ENCODE peak calls at places on chromosomes 7 and 10, in four cellular contexts. N, M, C and R are unnamed samples.
A peak's percentile ranks its signal among the peaks of the same experiment; 100 is the strongest.

GRCh38 chr10:113704637-113705343 is 25.1 kb downstream of the CASP7 start:
- DNase-seq in N (no peak), M (no peak), C (no peak), R (no peak)

GRCh38 chr10:30094601-30095000 is 35.2 kb upstream of the JCAD start:
- DNase-seq in N (no peak), M (no peak), C (no peak), R (no peak)

GRCh38 chr10:47104786-47105385 is 193.7 kb downstream of the PTPN20 start:
- DNase-seq in N (no peak), M (no peak), C (no peak), R (no peak)

GRCh38 chr10:86264481-86265231 is 101.9 kb downstream of the GRID1 start:
- DNase-seq in N (no peak), M (no peak), C (peak; percentile 66), R (no peak)

GRCh38 chr7:116180302-116180701 is 30.0 kb upstream of the TES start:
- DNase-seq in N (no peak), M (peak; percentile 43), C (no peak), R (no peak)

GRCh38 chr10:86964061-86964846 is 4.0 kb upstream of the ADIRF start:
- DNase-seq in N (peak; percentile 2), M (no peak), C (peak; percentile 72), R (no peak)

GRCh38 chr10:123869015-123869414 is 22.6 kb downstream of the CPXM2 start:
- DNase-seq in N (no peak), M (no peak), C (no peak), R (no peak)

GRCh38 chr7:126589068-126589684 is 663.6 kb downstream of the GRM8 start:
- DNase-seq in N (no peak), M (no peak), C (no peak), R (no peak)